ENCODE peak calls at places on chromosomes 13 and 19, in six cellular contexts. P is Calu3, X is GM03348, F is suprapubic skin, W is HAP-1, Z is HFFc6. J is an unnamed sample.

GRCh38 chr13:53200498-53201453 is 172.2 kb downstream of the OLFM4 start:
- DNase-seq in P (no peak), X (peak), F (peak), W (no peak), Z (no peak), J (no peak)

GRCh38 chr13:112136095-112136494 is 69.1 kb downstream of the SOX1 start:
- DNase-seq in P (no peak), X (no peak), F (no peak), W (no peak), Z (no peak), J (peak)

GRCh38 chr13:59970847-59971246 is 192.9 kb downstream of the DIAPH3 start:
- DNase-seq in P (no peak), X (no peak), F (no peak), W (no peak), Z (no peak), J (no peak)

GRCh38 chr19:31285744-31286143 is 63.5 kb downstream of the TSHZ3 start:
- DNase-seq in P (no peak), X (peak), F (no peak), W (no peak), Z (no peak), J (peak)

GRCh38 chr19:46133101-46133627 is 8.7 kb upstream of the IGFL3 start:
- DNase-seq in P (peak), X (peak), F (no peak), W (peak), Z (peak), J (no peak)

GRCh38 chr19:10712754-10713153 is 5.1 kb upstream of the DNM2 start:
- DNase-seq in P (no peak), X (no peak), F (no peak), W (no peak), Z (no peak), J (no peak)

GRCh38 chr13:100280681-100281080 is 191.8 kb downstream of the PCCA start:
- DNase-seq in P (no peak), X (no peak), F (no peak), W (no peak), Z (no peak), J (no peak)

GRCh38 chr13:83327091-83327490 is 555.2 kb downstream of the SLITRK1 start:
- DNase-seq in P (no peak), X (no peak), F (no peak), W (no peak), Z (peak), J (no peak)

GRCh38 chr13:114056205-114057013 is 76.0 kb downstream of the RASA3 start:
- DNase-seq in P (no peak), X (no peak), F (no peak), W (no peak), Z (no peak), J (no peak)

GRCh38 chr13:23722726-23723453 is 152.7 kb downstream of the TNFRSF19 start:
- DNase-seq in P (no peak), X (no peak), F (no peak), W (no peak), Z (no peak), J (no peak)

GRCh38 chr13:112968910-112969691 is at the start of gene MCF2L:
- DNase-seq in P (peak), X (peak), F (peak), W (peak), Z (no peak), J (peak)

J was measured in cardiac septum.